ENCODE peak calls at places on chromosomes 4 and X, in five cellular contexts. K is Jurkat, Clone E6-1; M is cardiac muscle cell; P is AG10803; A is uterus. H is an unnamed sample.

GRCh38 chr4:93267747-93268146 is 560.8 kb upstream of the ATOH1 start:
- DNase-seq in A (no peak), K (no peak), P (no peak), M (no peak), H (no peak)

GRCh38 chr4:124641715-124642380 is 70.7 kb downstream of the ANKRD50 start:
- DNase-seq in A (no peak), P (peak; percentile 77), K (no peak), M (no peak), H (no peak)

GRCh38 chr4:37478151-37478550 is 208.0 kb downstream of the RELL1 start:
- DNase-seq in A (no peak), P (no peak), K (no peak), M (no peak), H (no peak)

GRCh38 chrX:149527705-149528104 is 13.1 kb upstream of the EOLA1 start:
- DNase-seq in P (peak; percentile 29), K (peak; percentile 37), M (peak; percentile 12), A (no peak), H (no peak)

GRCh38 chrX:24014388-24015018 is 12.5 kb downstream of the KLHL15 start:
- DNase-seq in A (no peak), M (peak; percentile 49), K (no peak), P (no peak), H (no peak)

GRCh38 chrX:143632625-143633387 is 3.1 kb downstream of the SLITRK4 start:
- DNase-seq in K (no peak), A (no peak), P (no peak), M (peak; percentile 1), H (no peak)

GRCh38 chrX:22310779-22311178 is 38.1 kb downstream of the CBLL2 start:
- DNase-seq in M (no peak), P (no peak), A (no peak), K (no peak), H (no peak)

GRCh38 chrX:1465261-1466231 is 12.8 kb upstream of the ASMTL start:
- DNase-seq in K (no peak), A (no peak), P (no peak), M (no peak), H (peak; percentile 67)

GRCh38 chr4:38926917-38927316 is 59.3 kb downstream of the FAM114A1 start:
- DNase-seq in A (no peak), K (no peak), P (no peak), M (no peak), H (no peak)

GRCh38 chr4:143531368-143531767 is 17.9 kb downstream of the SMARCA5 start:
- DNase-seq in K (no peak), M (no peak), P (no peak), A (no peak), H (no peak)

GRCh38 chr4:28557755-28558154 is 1697.1 kb downstream of the STIM2 start:
- DNase-seq in K (no peak), P (peak; percentile 59), A (no peak), M (no peak), H (no peak)

GRCh38 chrX:105228602-105229001 is 8.1 kb upstream of the TEX13A start:
- DNase-seq in A (no peak), M (no peak), K (no peak), P (no peak), H (no peak)

GRCh38 chrX:31057691-31058090 is 14.2 kb downstream of the FTHL17 start:
- DNase-seq in A (no peak), P (no peak), K (no peak), M (no peak), H (no peak)

GRCh38 chr4:186723207-186724047 is at the start of gene FAT1:
- DNase-seq in M (peak; percentile 91), P (peak; percentile 83), K (peak; percentile 67), A (peak; percentile 73), H (peak; percentile 80)

GRCh38 chrX:37348237-37349130 is 680 bp upstream of the PRRG1 start:
- DNase-seq in P (peak; percentile 37), A (no peak), K (no peak), M (no peak), H (no peak)

GRCh38 chr4:122831515-122832196 is 5.0 kb downstream of the FGF2 start:
- DNase-seq in K (no peak), P (peak; percentile 45), A (no peak), M (no peak), H (no peak)

GRCh38 chr4:150355858-150356455 is 226.0 kb upstream of the MAB21L2 start:
- DNase-seq in K (no peak), A (no peak), M (no peak), P (no peak), H (no peak)

GRCh38 chrX:10576777-10577444 is 43.5 kb downstream of the MID1 start:
- DNase-seq in A (no peak), K (no peak), M (no peak), P (no peak), H (no peak)
- H3K4me3 ChIP-seq in A (no peak overlapping the region), K (no peak overlapping the region), M (no peak overlapping the region), P (no peak overlapping the region), H (no peak overlapping the region)

DNA sequence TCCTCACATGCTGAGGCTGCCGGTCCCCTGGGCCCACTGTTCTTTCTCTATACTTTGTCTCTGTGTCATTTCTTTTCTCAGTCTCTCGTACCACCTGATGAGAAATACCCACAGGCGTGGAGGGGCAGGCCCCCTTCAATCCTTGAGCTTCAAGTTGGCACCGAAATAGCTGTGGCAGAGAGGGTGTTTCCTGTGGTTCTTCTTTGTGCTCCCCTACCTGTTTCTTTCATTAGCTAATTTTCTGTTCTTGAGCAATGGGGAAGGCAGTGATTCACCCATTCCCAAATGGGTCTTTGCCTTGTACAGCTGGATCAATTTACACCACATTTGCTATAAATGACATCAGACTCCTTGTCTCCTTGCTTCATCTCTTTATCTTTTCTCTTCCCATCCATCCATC is 2.1 kb upstream of the CYSLTR1 start:
- DNase-seq in M (no peak), P (no peak), A (no peak), K (no peak), H (no peak)
- H3K4me3 ChIP-seq in M (no peak overlapping the region), P (no peak overlapping the region), A (no peak overlapping the region), K (no peak overlapping the region), H (no peak overlapping the region)

GRCh38 chr4:174461438-174462106 is 60.7 kb downstream of the HPGD start:
- DNase-seq in P (no peak), K (no peak), A (no peak), M (no peak), H (no peak)

GRCh38 chr4:174464949-174465348 is 57.3 kb downstream of the HPGD start:
- DNase-seq in M (no peak), P (no peak), K (no peak), A (no peak), H (no peak)

DNA sequence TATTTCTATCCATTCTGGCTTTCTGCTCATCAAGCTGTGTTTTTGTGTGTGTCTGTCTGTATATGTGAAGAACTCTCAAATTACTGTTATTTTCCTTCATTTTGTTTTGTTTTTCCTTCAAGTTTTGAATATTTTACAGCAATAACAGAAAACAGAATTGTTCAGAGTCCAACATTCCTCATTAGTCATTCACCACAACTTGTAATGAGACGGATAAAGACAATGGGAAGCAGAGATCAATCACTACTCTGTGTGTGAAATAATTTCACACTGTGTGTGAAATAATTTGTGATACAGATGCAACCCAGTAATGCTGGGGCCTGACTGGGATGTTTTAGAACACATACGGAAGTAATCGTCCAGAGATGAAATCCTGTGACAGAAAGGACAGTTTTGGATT is 55.2 kb downstream of the HPGD start:
- DNase-seq in M (no peak), P (no peak), K (no peak), A (no peak), H (no peak)
- H3K4me3 ChIP-seq in M (no peak overlapping the region), P (no peak overlapping the region), K (no peak overlapping the region), A (no peak overlapping the region), H (no peak overlapping the region)

GRCh38 chrX:46647251-46647650 is 73.7 kb downstream of the CHST7 start:
- DNase-seq in A (no peak), P (peak; percentile 62), K (no peak), M (no peak), H (no peak)

GRCh38 chrX:46645614-46646013 is 72.0 kb downstream of the CHST7 start:
- DNase-seq in A (no peak), K (no peak), P (no peak), M (no peak), H (no peak)

GRCh38 chrX:46653482-46653881 is 79.9 kb downstream of the CHST7 start:
- DNase-seq in K (peak; percentile 11), M (peak; percentile 23), P (no peak), A (no peak), H (no peak)

GRCh38 chrX:46648660-46649059 is 75.1 kb downstream of the CHST7 start:
- DNase-seq in M (no peak), A (no peak), P (no peak), K (no peak), H (no peak)

DNA sequence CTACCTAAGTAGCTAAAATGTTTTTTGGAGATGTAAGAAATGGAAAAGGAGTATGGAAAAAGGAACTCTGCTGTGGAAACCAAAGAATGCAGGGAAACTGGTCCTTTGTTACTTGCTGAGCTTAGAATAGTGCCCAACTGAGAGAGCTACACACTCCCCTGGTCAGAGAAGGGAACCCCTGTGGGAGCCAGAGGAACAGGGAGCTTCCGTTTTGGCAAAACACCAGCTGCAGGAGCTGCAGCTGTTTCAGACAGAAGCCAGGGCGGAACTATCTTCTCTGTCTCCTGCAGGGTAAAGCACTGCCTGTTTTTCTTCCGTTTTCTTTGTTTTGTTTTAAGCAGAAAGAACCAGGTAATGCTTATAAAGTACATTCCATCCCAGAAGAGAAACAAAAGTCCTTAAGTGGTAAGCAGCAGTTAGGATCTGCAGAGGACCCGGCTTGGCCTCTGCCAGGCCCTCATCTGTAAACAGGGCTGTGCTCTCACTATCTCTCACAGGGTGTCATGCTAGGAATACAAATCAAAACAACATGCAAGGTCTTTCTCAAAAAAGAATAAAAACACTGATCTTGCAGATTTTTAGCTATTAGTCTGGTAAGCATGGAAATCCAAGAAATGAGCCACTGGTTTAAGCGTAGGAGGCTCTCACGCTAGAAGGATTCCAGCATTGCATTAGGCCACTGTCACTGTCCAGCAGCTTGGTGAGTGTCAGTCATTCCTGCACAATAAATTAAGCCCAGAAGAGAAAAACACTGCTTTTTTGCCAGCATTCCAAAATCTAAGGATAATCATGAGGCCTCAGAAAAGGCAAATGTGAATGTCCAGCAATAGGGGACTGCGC is 76.1 kb downstream of the CHST7 start:
- DNase-seq in P (peak; percentile 40), M (no peak), A (peak; percentile 30), K (peak; percentile 7), H (no peak)
- H3K4me3 ChIP-seq in P (no peak overlapping the region), M (no peak overlapping the region), A (no peak overlapping the region), K (no peak overlapping the region), H (no peak overlapping the region)

DNA sequence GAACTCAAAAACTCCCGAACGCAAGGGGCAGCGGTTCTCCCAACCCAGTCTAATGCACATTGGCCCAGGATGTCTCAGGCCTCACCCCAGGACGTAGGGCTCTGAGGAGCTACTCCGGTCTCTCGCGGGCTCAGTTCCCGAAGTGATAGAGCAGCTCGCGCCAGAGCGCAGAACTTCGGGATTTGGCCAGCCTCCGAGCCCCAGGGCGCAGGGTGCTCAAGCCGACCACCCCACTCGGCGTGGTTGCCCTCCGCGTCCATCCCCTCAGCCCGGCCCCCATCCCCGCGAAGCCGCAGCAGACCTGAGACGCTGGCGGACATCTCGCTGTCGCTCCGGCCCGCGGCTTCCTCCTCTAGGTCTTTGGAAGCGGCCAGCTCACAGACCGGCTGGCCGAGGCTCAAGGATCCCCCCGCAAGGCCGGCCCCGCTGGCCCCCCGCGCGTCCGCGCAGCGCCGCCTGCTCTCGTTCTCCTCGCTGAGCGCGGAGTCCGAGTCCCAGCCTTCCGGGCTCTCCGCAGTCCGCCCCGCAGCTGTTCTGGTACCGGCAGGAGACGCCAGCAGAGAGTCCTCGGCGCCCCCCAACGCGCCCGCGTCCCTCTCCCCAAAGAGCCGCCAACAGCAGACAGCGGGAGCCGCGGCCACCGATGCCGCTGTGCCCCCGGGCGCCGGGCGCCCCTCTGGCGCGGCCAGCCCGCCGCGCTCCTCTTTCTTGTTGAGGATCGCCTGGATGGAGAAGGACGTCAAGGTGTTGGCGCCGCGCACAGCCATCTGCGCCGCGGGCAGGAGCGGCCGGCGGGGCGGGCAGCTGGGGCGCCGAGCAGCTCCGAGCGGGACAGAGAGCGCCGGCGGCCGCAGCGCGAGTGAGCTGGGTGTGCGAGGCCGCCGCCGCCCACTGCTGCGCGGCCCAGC is at the start of gene NKX3-2:
- DNase-seq in M (peak; percentile 76), K (no peak), A (no peak), P (no peak), H (no peak)
- H3K4me3 ChIP-seq in M (peak within 1 kb of the TSS; percentile 85), K (peak within 1 kb of the TSS; percentile 60), A (peak within 1 kb of the TSS; percentile 32), P (peak within 1 kb of the TSS; percentile 58), H (peak within 1 kb of the TSS; percentile 66)

H was measured in coronary artery.